ENCODE peak calls at places on chromosomes 13 and 19, in six cellular contexts. X is transverse colon, J is H1, D is vagina, G is stomach, N is upper lobe of left lung. W is an unnamed sample.

GRCh38 chr19:45934551-45935230 is 20.1 kb upstream of the NANOS2 start:
- DNase-seq in X (no peak), J (no peak), D (no peak), G (no peak), N (no peak), W (no peak)

GRCh38 chr13:27283906-27284523 is 13.4 kb downstream of the RASL11A start:
- DNase-seq in X (peak; percentile 21), J (no peak), D (no peak), G (no peak), N (peak; percentile 42), W (no peak)

GRCh38 chr13:98495627-98496238 is 81.2 kb downstream of the STK24 start:
- DNase-seq in X (no peak), J (no peak), D (no peak), G (no peak), N (no peak), W (no peak)

GRCh38 chr13:40220299-40220935 is 446.0 kb downstream of the FOXO1 start:
- DNase-seq in X (no peak), J (no peak), D (no peak), G (no peak), N (no peak), W (no peak)

GRCh38 chr13:31987071-31987470 is 44.5 kb upstream of the FRY start:
- DNase-seq in X (no peak), J (no peak), D (no peak), G (no peak), N (no peak), W (no peak)

GRCh38 chr19:31648347-31648746 is 299.1 kb upstream of the TSHZ3 start:
- DNase-seq in X (no peak), J (no peak), D (no peak), G (no peak), N (no peak), W (no peak)

GRCh38 chr19:20482721-20483120 is 82.9 kb downstream of the ZNF737 start:
- DNase-seq in X (no peak), J (peak; percentile 50), D (no peak), G (no peak), N (no peak), W (no peak)

GRCh38 chr13:114073881-114074551 is 58.4 kb downstream of the RASA3 start:
- DNase-seq in X (no peak), J (no peak), D (no peak), G (no peak), N (peak; percentile 17), W (no peak)

GRCh38 chr19:52248256-52248655 is 21.1 kb upstream of the ZNF766 start:
- DNase-seq in X (peak; percentile 66), J (peak; percentile 56), D (no peak), G (peak; percentile 61), N (peak; percentile 32), W (no peak)

GRCh38 chr13:101579291-101579802 is 126.9 kb downstream of the ITGBL1 start:
- DNase-seq in X (no peak), J (no peak), D (no peak), G (no peak), N (no peak), W (no peak)

DNA sequence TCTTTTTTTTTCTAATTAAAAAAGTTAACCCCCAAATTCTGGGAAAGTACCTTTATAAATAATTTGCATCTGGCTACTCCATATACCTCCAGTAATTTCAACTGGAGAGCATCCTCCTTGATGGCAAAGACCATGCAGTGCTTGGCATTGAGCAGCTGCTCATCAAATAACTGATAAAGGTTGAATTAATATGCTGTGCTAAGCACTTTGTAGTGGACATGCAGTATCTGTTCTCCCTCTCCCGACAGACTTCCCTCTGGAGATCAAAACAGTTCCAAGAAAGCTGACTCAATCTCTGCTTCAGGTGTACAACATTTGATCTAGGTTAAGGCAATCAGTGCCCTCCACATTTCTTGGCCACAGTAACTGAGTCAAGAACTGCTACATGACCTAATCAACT is 3.3 kb downstream of the SPRYD7 start:
- DNase-seq in X (no peak), J (no peak), D (no peak), G (no peak), N (no peak), W (no peak)
- H3K36me3 ChIP-seq in X (peaks cover under 1% of the 10 kb centered on the region), J (no peaks in the 10 kb centered on the region), D (peaks cover 24% of the 10 kb centered on the region), G (peaks cover 5% of the 10 kb centered on the region), N (peaks cover 24% of the 10 kb centered on the region), W (no peaks in the 10 kb centered on the region)

GRCh38 chr13:110300090-110300815 is 6.7 kb downstream of the COL4A1 start:
- DNase-seq in X (no peak), J (no peak), D (no peak), G (no peak), N (no peak), W (no peak)
- TF ChIP-seq POLR2AphosphoS5 in X (no peak), J (no peak), D (no peak), G (peak; percentile 22), N (no peak), W (no peak)

GRCh38 chr19:35730326-35730725 is 11.9 kb downstream of the IGFLR1 start:
- DNase-seq in X (no peak), J (no peak), D (no peak), G (no peak), N (no peak), W (no peak)
- H3K36me3 ChIP-seq in X (peaks cover 68% of the 10 kb centered on the region), J (peaks cover 64% of the 10 kb centered on the region), D (peaks cover 85% of the 10 kb centered on the region), G (peaks cover 81% of the 10 kb centered on the region), N (peaks cover 100% of the 10 kb centered on the region), W (peaks cover 20% of the 10 kb centered on the region)

DNA sequence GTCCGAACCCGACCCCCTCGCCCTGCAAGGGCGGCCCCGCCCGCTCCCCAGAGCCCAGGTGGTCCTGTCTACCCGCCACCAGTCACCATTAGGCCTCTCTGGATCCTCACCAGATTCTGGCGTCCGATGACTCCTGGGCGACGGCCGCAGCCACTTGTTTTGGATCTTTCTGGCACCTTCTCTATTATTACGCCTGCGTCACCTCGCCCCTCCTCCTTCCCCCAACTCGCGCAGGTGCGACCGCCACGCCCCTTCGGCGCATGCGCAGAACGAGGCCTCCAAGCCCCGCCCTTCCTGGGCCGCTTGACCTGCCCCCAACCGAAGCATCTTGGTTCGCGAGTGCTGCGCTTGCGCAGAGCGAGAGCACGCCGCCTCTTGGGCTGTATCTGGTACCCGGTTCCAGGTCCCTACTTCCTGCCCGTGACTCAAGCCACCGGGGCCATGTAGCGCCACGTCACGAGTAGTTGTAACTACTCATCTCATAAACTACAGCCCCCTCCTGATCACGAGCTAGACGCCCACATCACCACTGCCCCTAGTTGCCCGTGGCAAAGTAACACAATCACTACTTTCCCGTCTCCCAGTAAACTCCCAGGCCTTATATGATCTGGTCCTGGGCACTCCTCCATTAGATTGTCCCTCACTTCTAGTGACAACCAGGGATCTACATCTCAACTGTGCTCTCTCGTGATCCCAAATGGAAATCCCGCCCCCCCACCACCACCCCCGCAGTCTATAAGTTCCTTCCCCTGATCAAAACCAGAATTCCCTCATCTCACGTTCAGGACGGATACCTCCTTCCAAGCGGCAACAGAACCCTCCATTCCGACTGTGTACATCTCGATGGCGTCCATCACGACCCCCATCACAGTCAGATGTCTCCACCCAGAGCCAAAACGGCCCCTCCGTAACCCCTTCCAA is at the start of gene DEDD2:
- DNase-seq in X (peak; percentile 99), J (peak; percentile 100), D (peak; percentile 100), G (peak; percentile 99), N (peak; percentile 99), W (peak; percentile 84)
- TF ChIP-seq POLR2AphosphoS5 in X (peak; percentile 96), J (peak; percentile 62), D (peak; percentile 100), G (peak; percentile 96), N (peak; percentile 78), W (peak; percentile 30)

DNA sequence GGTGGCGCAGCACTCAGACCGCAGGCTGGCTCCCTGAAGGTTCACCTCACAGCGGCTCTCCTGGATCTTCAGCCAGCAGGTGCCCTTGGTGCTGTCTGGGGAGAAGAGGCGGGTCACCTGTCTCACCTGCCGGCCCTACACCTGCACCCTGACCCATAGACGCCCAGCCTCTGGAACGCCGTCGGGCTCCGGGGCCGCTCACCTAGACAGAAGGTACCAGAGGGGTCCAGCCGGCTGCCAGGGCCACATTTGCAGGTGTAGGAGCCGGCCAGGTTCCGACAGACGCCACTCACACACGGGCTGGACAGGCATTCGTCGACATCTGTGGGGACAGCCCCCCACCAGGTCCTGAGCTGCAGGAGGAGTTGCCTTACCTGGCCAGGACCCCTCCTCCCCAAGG is 22.9 kb downstream of the FBN3 start:
- DNase-seq in X (no peak), J (no peak), D (no peak), G (no peak), N (no peak), W (no peak)
- H3K36me3 ChIP-seq in X (no peaks in the 10 kb centered on the region), J (peaks cover 38% of the 10 kb centered on the region), D (no peaks in the 10 kb centered on the region), G (no peaks in the 10 kb centered on the region), N (no peaks in the 10 kb centered on the region), W (no peaks in the 10 kb centered on the region)

GRCh38 chr19:12783849-12784393 is 7.4 kb upstream of the JUNB start:
- DNase-seq in X (peak; percentile 73), J (no peak), D (no peak), G (no peak), N (peak; percentile 90), W (no peak)
- TF ChIP-seq POLR2AphosphoS5 in X (peak; percentile 42), J (no peak), D (no peak), G (peak; percentile 2), N (peak; percentile 84), W (no peak)

DNA sequence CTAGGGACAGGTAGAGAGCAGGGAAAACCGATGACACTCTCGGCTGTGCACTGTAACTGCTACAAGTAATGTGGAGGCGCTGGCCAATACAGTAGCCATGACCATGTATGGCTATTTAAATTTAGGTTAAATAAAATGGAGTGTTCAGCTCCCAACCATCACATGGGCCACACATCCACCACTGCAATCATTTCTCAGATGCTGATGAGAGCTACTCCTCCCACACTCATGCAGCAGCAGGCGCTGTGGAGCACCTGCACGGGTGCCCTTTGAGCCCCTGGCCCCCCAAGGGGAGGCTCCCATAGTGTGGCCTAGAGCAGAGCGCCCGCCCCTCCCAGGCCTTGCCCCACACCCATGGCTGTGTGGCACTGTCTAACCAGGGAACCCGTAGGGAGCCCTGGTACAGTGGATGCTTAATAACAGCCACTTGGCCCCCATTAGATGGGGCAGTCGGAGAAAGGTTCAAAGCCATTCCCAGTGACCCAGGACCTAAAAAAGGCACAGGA is 6.0 kb downstream of the ACP4 start:
- DNase-seq in X (no peak), J (no peak), D (no peak), G (no peak), N (no peak), W (no peak)
- H3K36me3 ChIP-seq in X (no peaks in the 10 kb centered on the region), J (peaks cover 41% of the 10 kb centered on the region), D (peaks cover 21% of the 10 kb centered on the region), G (peaks cover 12% of the 10 kb centered on the region), N (peaks cover 43% of the 10 kb centered on the region), W (peaks cover 3% of the 10 kb centered on the region)

GRCh38 chr19:5337886-5338595 is 2.6 kb downstream of the PTPRS start:
- DNase-seq in X (no peak), J (no peak), D (no peak), G (no peak), N (no peak), W (no peak)

GRCh38 chr19:5339950-5340636 is 519 bp downstream of the PTPRS start:
- DNase-seq in X (no peak), J (no peak), D (no peak), G (no peak), N (no peak), W (no peak)

GRCh38 chr19:5338661-5339469 is 1.7 kb downstream of the PTPRS start:
- DNase-seq in X (no peak), J (no peak), D (no peak), G (no peak), N (no peak), W (no peak)

GRCh38 chr19:5340637-5341447 is at the start of gene PTPRS:
- DNase-seq in X (peak; percentile 71), J (peak; percentile 97), D (no peak), G (peak; percentile 77), N (peak; percentile 35), W (no peak)

DNA sequence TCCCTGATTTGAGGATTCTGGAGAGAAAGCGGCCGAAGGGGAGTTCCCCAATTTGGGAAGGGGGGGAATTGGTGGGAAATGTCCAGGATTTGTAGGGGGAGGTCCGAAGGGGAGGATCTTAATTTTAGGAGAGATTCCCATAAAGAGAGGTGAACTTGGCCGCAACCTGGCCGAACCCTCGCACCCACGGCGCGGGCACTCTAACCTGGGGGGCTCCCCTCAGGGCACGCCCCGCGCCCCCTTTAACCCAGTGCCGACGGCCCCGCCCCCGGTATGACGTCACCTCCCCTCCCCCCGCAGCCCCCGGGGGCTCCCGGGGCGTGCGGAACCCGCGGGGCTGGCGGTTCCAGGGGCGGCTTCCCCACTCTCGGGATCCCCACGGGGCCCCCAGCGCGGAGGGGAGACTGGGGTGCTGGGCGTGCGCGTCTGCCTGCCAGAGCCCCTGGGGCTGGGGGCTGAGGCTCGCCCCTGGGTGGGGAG is 1.1 kb downstream of the PTPRS start:
- DNase-seq in X (no peak), J (no peak), D (no peak), G (no peak), N (no peak), W (no peak)
- TF ChIP-seq POLR2AphosphoS5 in X (no peak), J (no peak), D (no peak), G (no peak), N (no peak), W (no peak)